ENCODE peak calls at places on chromosomes 3 and 15, in nine cellular contexts. T is omental fat pad, E is nephron progenitor cell, L is tibial artery, Y is fibroblast of lung, C is bronchial epithelial cell, A is AG10803, F is AG09309, H is HL-60. J is an unnamed sample.

GRCh38 chr3:187624588-187624987 is 45.6 kb downstream of the SST start:
- DNase-seq in T (no peak), F (no peak), H (no peak), C (no peak), E (no peak), L (no peak), A (peak), Y (peak), J (no peak)

GRCh38 chr3:14297784-14298236 is 104.6 kb upstream of the SLC6A6 start:
- DNase-seq in H (no peak), A (no peak), L (no peak), C (peak), Y (peak), T (no peak), F (no peak), E (no peak), J (no peak)

GRCh38 chr3:42665050-42665878 is 11.8 kb downstream of the ZBTB47 start:
- DNase-seq in E (no peak), C (no peak), H (no peak), T (no peak), Y (no peak), F (no peak), A (no peak), L (peak), J (no peak)

GRCh38 chr3:196127308-196128040 is 45.6 kb upstream of the TFRC start:
- DNase-seq in C (peak), H (no peak), Y (no peak), L (no peak), A (no peak), T (no peak), E (no peak), F (no peak), J (no peak)

GRCh38 chr3:186722457-186722856 is 5.3 kb downstream of the KNG1 start:
- DNase-seq in T (no peak), C (peak), E (no peak), A (peak), Y (no peak), L (no peak), F (no peak), H (peak), J (no peak)

GRCh38 chr15:99994849-99995248 is 261.6 kb upstream of the LYSMD4 start:
- DNase-seq in F (no peak), Y (no peak), E (no peak), L (peak), A (no peak), C (no peak), H (no peak), T (no peak), J (no peak)

GRCh38 chr3:26236511-26236910 is 386.1 kb upstream of the LRRC3B start:
- DNase-seq in L (no peak), Y (no peak), H (no peak), C (no peak), F (no peak), A (no peak), E (no peak), T (no peak), J (no peak)

GRCh38 chr3:149215474-149215873 is 6.2 kb downstream of the CP start:
- DNase-seq in H (no peak), T (no peak), A (peak), C (no peak), L (no peak), Y (peak), F (no peak), E (no peak), J (no peak)

GRCh38 chr15:63049747-63050439 is 7.3 kb downstream of the TPM1 start:
- DNase-seq in F (no peak), A (no peak), C (no peak), T (no peak), L (no peak), E (no peak), Y (no peak), H (no peak), J (no peak)

GRCh38 chr3:45343947-45344346 is 44.4 kb upstream of the LARS2 start:
- DNase-seq in H (peak), Y (no peak), A (no peak), E (no peak), C (peak), L (no peak), T (no peak), F (no peak), J (no peak)
- TF ChIP-seq CTCF in H (no peak), Y (no peak), A (peak), E (no peak), C (no peak), L (no peak), T (no peak), F (peak), J (no peak)

DNA sequence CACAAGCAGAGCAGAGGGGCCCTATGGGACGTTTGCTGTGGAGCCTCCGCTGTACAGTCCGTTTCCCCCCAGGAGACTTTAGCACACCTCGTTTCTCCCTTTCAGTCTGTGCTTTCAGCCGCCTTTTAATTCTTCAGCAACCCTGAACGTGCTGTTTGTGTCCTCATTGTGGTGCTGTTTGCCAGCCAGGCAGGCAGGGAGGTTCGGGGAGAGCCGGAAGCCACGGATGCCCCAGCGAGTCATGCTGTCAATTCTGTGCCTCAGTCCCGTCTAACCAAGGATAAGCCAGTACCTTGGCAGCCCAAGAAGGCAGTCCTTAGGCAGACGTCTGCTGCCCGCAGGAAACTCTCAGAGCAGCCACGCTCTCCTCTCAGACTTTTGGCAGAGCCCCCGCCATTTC is 158.7 kb downstream of the UACA start:
- DNase-seq in E (no peak), A (no peak), C (peak), T (no peak), Y (peak), F (no peak), L (no peak), H (no peak), J (no peak)
- TF ChIP-seq CTCF in E (no peak), A (no peak), C (peak), T (no peak), Y (no peak), F (no peak), L (no peak), H (no peak), J (no peak)

GRCh38 chr3:63364909-63365308 is 86.8 kb downstream of the SYNPR start:
- DNase-seq in F (no peak), E (peak), T (no peak), Y (no peak), A (no peak), L (no peak), H (no peak), C (peak), J (peak)
- TF ChIP-seq CTCF in F (peak), E (peak), T (no peak), Y (no peak), A (peak), L (no peak), H (no peak), C (no peak), J (peak)

GRCh38 chr3:94862703-94863102 is 799.8 kb downstream of the NSUN3 start:
- DNase-seq in Y (peak), C (peak), A (peak), H (peak), T (no peak), E (no peak), L (no peak), F (no peak), J (peak)
- TF ChIP-seq CTCF in Y (peak), C (peak), A (peak), H (peak), T (no peak), E (peak), L (no peak), F (peak), J (peak)

DNA sequence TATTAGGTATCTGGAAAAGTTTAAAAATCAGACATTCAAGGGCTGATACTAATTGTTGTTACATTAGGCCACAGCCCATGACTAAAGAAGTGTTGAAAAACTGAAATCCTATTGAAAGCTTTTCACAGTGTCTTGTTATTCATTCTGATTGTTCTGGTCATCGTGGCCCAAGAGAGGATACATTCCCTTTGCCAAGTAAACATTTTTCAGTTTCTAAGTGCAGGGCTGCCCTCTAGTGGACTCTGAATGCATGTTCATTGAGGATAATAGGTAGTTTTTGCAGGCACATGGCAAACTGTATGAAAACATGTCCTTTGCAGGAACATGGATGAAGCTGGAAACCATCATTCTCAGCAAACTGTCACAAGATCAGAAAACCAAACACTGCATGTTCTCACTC is 181.1 kb downstream of the MYRIP start:
- DNase-seq in H (peak), A (peak), C (peak), F (peak), E (peak), T (no peak), Y (peak), L (no peak), J (peak)
- TF ChIP-seq CTCF in H (peak), A (peak), C (peak), F (peak), E (peak), T (no peak), Y (peak), L (peak), J (peak)